ENCODE peak calls at places on chromosomes 13 and 19, in six cellular contexts. L, I, S, Z, P and V are unnamed samples.

GRCh38 chr19:42132851-42133528 is 744 bp upstream of the POU2F2 start:
- DNase-seq in P (peak; percentile 32), L (no peak), S (peak; percentile 59), I (no peak), Z (no peak), V (peak; percentile 59)

GRCh38 chr13:97191615-97192014 is 30.5 kb upstream of the MBNL2 start:
- DNase-seq in Z (no peak), P (no peak), I (no peak), S (no peak), L (no peak), V (peak; percentile 66)

GRCh38 chr19:39223703-39224279 is 19.7 kb upstream of the SYCN start:
- DNase-seq in I (peak; percentile 25), S (no peak), P (no peak), L (peak; percentile 26), Z (no peak), V (no peak)

GRCh38 chr13:33276581-33276980 is 9.0 kb downstream of the STARD13 start:
- DNase-seq in I (no peak), Z (no peak), L (no peak), P (no peak), S (no peak), V (no peak)

GRCh38 chr13:77239312-77239711 is 87.6 kb downstream of the MYCBP2 start:
- DNase-seq in Z (no peak), L (peak; percentile 56), I (peak; percentile 11), P (no peak), S (no peak), V (no peak)

GRCh38 chr13:75050419-75051066 is 431.4 kb downstream of the TBC1D4 start:
- DNase-seq in L (peak; percentile 12), I (peak; percentile 37), P (no peak), Z (no peak), S (no peak), V (no peak)

GRCh38 chr19:42284641-42285341 is 15.7 kb downstream of the CIC start:
- DNase-seq in S (peak; percentile 69), Z (peak; percentile 82), I (no peak), L (no peak), P (peak; percentile 27), V (no peak)

GRCh38 chr13:106291006-106291405 is 244.5 kb downstream of the EFNB2 start:
- DNase-seq in P (no peak), S (no peak), I (peak; percentile 67), L (peak; percentile 80), Z (no peak), V (no peak)

GRCh38 chr19:56015756-56016155 is 29.2 kb downstream of the NLRP5 start:
- DNase-seq in I (no peak), L (no peak), Z (no peak), S (no peak), P (no peak), V (no peak)

GRCh38 chr19:9650345-9650744 is 24.6 kb downstream of the ZNF562 start:
- DNase-seq in I (no peak), S (no peak), Z (no peak), L (no peak), P (no peak), V (no peak)

GRCh38 chr19:36060430-36060829 is 5.7 kb downstream of the WDR62 start:
- DNase-seq in P (peak; percentile 16), I (peak; percentile 58), S (no peak), L (peak; percentile 61), Z (no peak), V (peak; percentile 85)

GRCh38 chr13:42893346-42893745 is 98.7 kb downstream of the EPSTI1 start:
- DNase-seq in S (no peak), Z (no peak), I (peak; percentile 53), L (peak; percentile 96), P (no peak), V (no peak)

GRCh38 chr13:46663216-46663615 is 110.2 kb downstream of the LRCH1 start:
- DNase-seq in S (no peak), I (no peak), P (no peak), L (no peak), Z (no peak), V (no peak)

GRCh38 chr13:80048802-80049201 is 292.1 kb downstream of the SPRY2 start:
- DNase-seq in Z (peak; percentile 90), P (peak; percentile 93), S (peak; percentile 47), I (peak; percentile 99), L (peak; percentile 99), V (peak; percentile 71)

GRCh38 chr13:34410653-34411052 is 531.4 kb upstream of the NBEA start:
- DNase-seq in I (no peak), S (no peak), Z (no peak), L (peak; percentile 33), P (no peak), V (no peak)

GRCh38 chr13:89363144-89363543 is 1692.0 kb downstream of the SLITRK5 start:
- DNase-seq in P (no peak), Z (no peak), I (no peak), S (no peak), L (no peak), V (no peak)

GRCh38 chr19:55305491-55305890 is 19.6 kb downstream of the TMEM150B start:
- DNase-seq in I (no peak), P (peak; percentile 40), S (peak; percentile 51), L (no peak), Z (no peak), V (no peak)

GRCh38 chr13:98761126-98761978 is 8.9 kb upstream of the SLC15A1 start:
- DNase-seq in I (peak; percentile 54), L (peak; percentile 85), S (no peak), P (no peak), Z (no peak), V (no peak)

GRCh38 chr13:65615506-65615905 is 1614.6 kb downstream of the PCDH9 start:
- DNase-seq in L (no peak), Z (no peak), P (no peak), I (no peak), S (no peak), V (no peak)

GRCh38 chr19:10389863-10390262 is 9.5 kb upstream of the TYK2 start:
- DNase-seq in L (no peak), I (no peak), Z (no peak), S (no peak), P (no peak), V (no peak)

GRCh38 chr13:59463023-59463422 is 700.7 kb downstream of the DIAPH3 start:
- DNase-seq in P (no peak), S (no peak), Z (no peak), L (no peak), I (no peak), V (no peak)

GRCh38 chr13:98285317-98285716 is 108.2 kb upstream of the RNF113B start:
- DNase-seq in S (no peak), L (no peak), Z (no peak), P (no peak), I (no peak), V (no peak)

GRCh38 chr19:29293292-29293691 is 80.3 kb upstream of the UQCRFS1 start:
- DNase-seq in L (no peak), P (no peak), S (no peak), Z (no peak), I (no peak), V (no peak)

GRCh38 chr13:113097651-113098050 is 7.9 kb upstream of the F7 start:
- DNase-seq in S (no peak), L (no peak), I (no peak), Z (no peak), P (no peak), V (no peak)
- H3K4me3 ChIP-seq in S (no peak overlapping the region), L (no peak overlapping the region), I (no peak overlapping the region), Z (no peak overlapping the region), P (no peak overlapping the region), V (no peak overlapping the region)

GRCh38 chr19:13987101-13987890 is 18.8 kb downstream of the RFX1 start:
- DNase-seq in Z (no peak), P (peak; percentile 51), L (no peak), I (no peak), S (no peak), V (peak; percentile 53)
- H3K4me3 ChIP-seq in Z (no peak overlapping the region), P (peak overlapping the region; percentile 15), L (no peak overlapping the region), I (no peak overlapping the region), S (no peak overlapping the region), V (no peak overlapping the region)

GRCh38 chr19:16263115-16263839 is 61.3 kb upstream of the KLF2 start:
- DNase-seq in Z (no peak), I (no peak), S (no peak), P (no peak), L (no peak), V (no peak)

GRCh38 chr19:16265205-16265604 is 59.4 kb upstream of the KLF2 start:
- DNase-seq in P (no peak), I (no peak), L (no peak), Z (no peak), S (no peak), V (no peak)

GRCh38 chr19:16265890-16266585 is 58.6 kb upstream of the KLF2 start:
- DNase-seq in P (no peak), L (no peak), S (no peak), Z (no peak), I (no peak), V (no peak)

GRCh38 chr19:16268676-16269319 is 55.8 kb upstream of the KLF2 start:
- DNase-seq in Z (no peak), L (no peak), I (no peak), S (no peak), P (no peak), V (no peak)

GRCh38 chr19:16266586-16266942 is 58.1 kb upstream of the KLF2 start:
- DNase-seq in L (no peak), P (no peak), Z (no peak), I (no peak), S (no peak), V (no peak)
- H3K4me3 ChIP-seq in L (no peak overlapping the region), P (no peak overlapping the region), Z (no peak overlapping the region), I (no peak overlapping the region), S (no peak overlapping the region), V (no peak overlapping the region)

GRCh38 chr19:4302238-4302630 is at the start of gene TMIGD2:
- DNase-seq in S (no peak), P (no peak), I (no peak), Z (no peak), L (no peak), V (no peak)

GRCh38 chr19:4305659-4306058 is 1.3 kb downstream of the FSD1 start:
- DNase-seq in I (no peak), P (no peak), L (no peak), S (no peak), Z (no peak), V (no peak)

GRCh38 chr19:4303778-4304508 is 455 bp upstream of the FSD1 start:
- DNase-seq in Z (no peak), L (no peak), I (no peak), P (no peak), S (no peak), V (no peak)

GRCh38 chr19:4305253-4305612 is 835 bp downstream of the FSD1 start:
- DNase-seq in S (no peak), I (no peak), L (no peak), P (no peak), Z (no peak), V (no peak)

DNA sequence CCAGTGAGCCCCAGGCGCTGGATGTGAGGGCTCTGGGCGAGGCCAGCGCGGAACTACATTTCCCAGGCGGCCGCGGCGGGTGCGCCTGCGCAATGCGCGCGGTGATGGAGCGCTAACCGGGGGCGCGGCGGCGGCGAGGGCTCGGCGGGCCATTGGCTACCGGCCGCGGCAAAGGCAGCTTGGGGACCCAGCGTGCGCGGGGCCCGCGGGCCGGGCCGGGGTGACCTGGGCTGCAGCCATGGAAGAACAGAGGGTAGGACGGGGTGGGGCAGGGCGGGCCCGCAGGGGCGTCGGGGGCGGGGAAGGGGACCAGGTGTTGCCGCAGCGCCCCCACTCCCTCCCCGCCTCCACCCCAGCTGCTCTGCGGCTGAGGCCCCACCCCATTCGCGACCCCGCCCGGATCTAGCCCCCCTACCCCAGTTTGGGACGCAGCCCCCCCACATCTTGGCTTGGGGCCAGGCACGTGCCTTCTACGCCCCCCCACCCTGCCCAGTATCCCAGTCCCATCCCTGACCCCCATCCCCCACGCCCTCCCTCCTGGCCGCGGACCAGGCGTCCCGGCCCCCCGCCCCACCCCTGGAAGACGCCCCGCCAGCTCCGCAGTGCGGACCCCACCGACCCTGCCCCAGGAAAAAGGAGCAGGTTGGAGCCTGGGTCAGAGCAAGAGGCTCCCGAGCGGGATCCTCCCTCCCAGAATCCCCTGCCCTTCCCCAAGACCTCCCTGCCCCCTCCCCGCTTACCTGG is at the start of gene FSD1:
- DNase-seq in I (peak; percentile 30), P (no peak), L (peak; percentile 34), Z (no peak), S (no peak), V (peak; percentile 72)
- H3K4me3 ChIP-seq in I (peak within 1 kb of the TSS; percentile 45), P (no peak within 1 kb of the TSS), L (peak within 1 kb of the TSS; percentile 20), Z (peak within 1 kb of the TSS; percentile 63), S (no peak within 1 kb of the TSS), V (peak within 1 kb of the TSS; percentile 67)